ENCODE peak calls at places on chromosomes 3 and 15, in four cellular contexts. D is dermis blood vessel endothelial cell, X is NCI-H2107, L is NCI-H748 treated with DMSO at 0.1 percent for 48 hours. K is an unnamed sample.
A peak's percentile ranks its signal among the peaks of the same experiment; 100 is the strongest.

GRCh38 chr3:101284757-101285156 is 35.6 kb downstream of the IMPG2 start:
- DNase-seq in D (no peak), X (no peak), L (no peak), K (no peak)

GRCh38 chr3:149120051-149120972 is 9.1 kb upstream of the HPS3 start:
- DNase-seq in D (peak; percentile 84), X (peak; percentile 42), L (peak; percentile 26), K (peak; percentile 80)

GRCh38 chr3:171827385-171827784 is 15.8 kb upstream of the TMEM212 start:
- DNase-seq in D (no peak), X (no peak), L (no peak), K (no peak)

GRCh38 chr15:51356147-51356546 is 14.7 kb downstream of the GLDN start:
- DNase-seq in D (no peak), X (no peak), L (no peak), K (no peak)

GRCh38 chr3:84724877-84725276 is 233.9 kb upstream of the CADM2 start:
- DNase-seq in D (no peak), X (no peak), L (no peak), K (peak; percentile 3)

GRCh38 chr3:41202075-41202833 is 2.9 kb downstream of the CTNNB1 start:
- DNase-seq in D (peak; percentile 30), X (no peak), L (no peak), K (no peak)

GRCh38 chr15:93241696-93242585 is 152.9 kb upstream of the RGMA start:
- DNase-seq in D (no peak), X (no peak), L (no peak), K (no peak)

GRCh38 chr3:195913382-195913781 is 5.0 kb upstream of the TNK2 start:
- DNase-seq in D (no peak), X (no peak), L (no peak), K (no peak)

GRCh38 chr15:58299311-58299850 is 132.4 kb upstream of the LIPC start:
- DNase-seq in D (no peak), X (no peak), L (no peak), K (no peak)

GRCh38 chr3:8532251-8532831 is 30.7 kb downstream of the LMCD1 start:
- DNase-seq in D (no peak), X (no peak), L (no peak), K (no peak)

GRCh38 chr3:127454051-127454450 is 136.5 kb downstream of the TPRA1 start:
- DNase-seq in D (no peak), X (no peak), L (no peak), K (no peak)

GRCh38 chr15:56820333-56820732 is 87.0 kb upstream of the ZNF280D start:
- DNase-seq in D (no peak), X (no peak), L (no peak), K (no peak)

GRCh38 chr3:43706342-43706741 is 15.6 kb downstream of the ABHD5 start:
- DNase-seq in D (no peak), X (no peak), L (no peak), K (no peak)

GRCh38 chr3:75048650-75049049 is 434.2 kb upstream of the CNTN3 start:
- DNase-seq in D (no peak), X (no peak), L (no peak), K (no peak)

GRCh38 chr3:56303508-56303907 is 164.8 kb downstream of the ERC2 start:
- DNase-seq in D (peak; percentile 47), X (no peak), L (no peak), K (peak; percentile 69)

GRCh38 chr15:94844533-94845390 is 613.4 kb downstream of the MCTP2 start:
- DNase-seq in D (peak; percentile 98), X (no peak), L (no peak), K (peak; percentile 98)

GRCh38 chr3:172367205-172368105 is 80.8 kb downstream of the GHSR start:
- DNase-seq in D (peak; percentile 52), X (no peak), L (no peak), K (peak; percentile 24)

GRCh38 chr15:90213818-90214204 is 12.7 kb downstream of the SEMA4B start:
- DNase-seq in D (no peak), X (no peak), L (no peak), K (no peak)

GRCh38 chr3:113695818-113696645 is at the start of gene USF3:
- DNase-seq in D (peak; percentile 74), X (peak; percentile 36), L (peak; percentile 28), K (peak; percentile 65)

GRCh38 chr3:4011136-4011535 is 211.9 kb downstream of the LRRN1 start:
- DNase-seq in D (no peak), X (no peak), L (no peak), K (no peak)

GRCh38 chr15:48682949-48683651 is 37.6 kb upstream of the FBN1 start:
- DNase-seq in D (no peak), X (no peak), L (no peak), K (no peak)

GRCh38 chr3:14537590-14538450 is 2.3 kb downstream of the GRIP2 start:
- DNase-seq in D (peak; percentile 13), X (no peak), L (no peak), K (no peak)

GRCh38 chr3:182436547-182436946 is 356.8 kb upstream of the ATP11B start:
- DNase-seq in D (no peak), X (no peak), L (peak; percentile 92), K (no peak)

GRCh38 chr3:7238565-7239295 is 377.8 kb downstream of the GRM7 start:
- DNase-seq in D (no peak), X (no peak), L (no peak), K (no peak)

GRCh38 chr15:98515186-98515585 is 133.2 kb upstream of the IGF1R start:
- DNase-seq in D (no peak), X (no peak), L (no peak), K (no peak)

GRCh38 chr3:48899298-48899697 is 616 bp upstream of the SLC25A20 start:
- DNase-seq in D (no peak), X (no peak), L (no peak), K (no peak)

GRCh38 chr3:155727836-155728235 is 17.0 kb downstream of the PLCH1 start:
- DNase-seq in D (no peak), X (no peak), L (no peak), K (no peak)

GRCh38 chr15:58748040-58748786 is 1.3 kb downstream of the ADAM10 start:
- DNase-seq in D (peak; percentile 27), X (no peak), L (no peak), K (peak; percentile 24)

GRCh38 chr3:29775352-29775751 is 494.5 kb downstream of the RBMS3 start:
- DNase-seq in D (no peak), X (no peak), L (no peak), K (no peak)